ENCODE peak calls at places on chromosomes 3 and 15, in five cellular contexts. S is brain microvascular endothelial cell, B is foreskin fibroblast, P is BE2C, F is left lung. T is an unnamed sample.

GRCh38 chr15:93987068-93987467 is 244.3 kb upstream of the MCTP2 start:
- DNase-seq in F (no peak), S (no peak), P (no peak), B (no peak), T (no peak)

GRCh38 chr15:100170280-100170654 is 171.5 kb downstream of the ADAMTS17 start:
- DNase-seq in S (no peak), F (no peak), B (no peak), P (no peak), T (no peak)

GRCh38 chr3:195263193-195263924 is 7.6 kb downstream of the XXYLT1 start:
- DNase-seq in B (peak), F (peak), S (no peak), P (no peak), T (no peak)

GRCh38 chr3:186536883-186537553 is 7.2 kb downstream of the CRYGS start:
- DNase-seq in P (peak), B (peak), F (no peak), S (peak), T (no peak)

GRCh38 chr3:74124716-74125115 is 489.7 kb downstream of the CNTN3 start:
- DNase-seq in F (no peak), S (no peak), P (no peak), B (no peak), T (no peak)

GRCh38 chr15:60244813-60245212 is 153.0 kb downstream of the ANXA2 start:
- DNase-seq in P (no peak), F (no peak), B (no peak), S (no peak), T (no peak)

GRCh38 chr15:47384776-47385175 is 332.5 kb upstream of the SEMA6D start:
- DNase-seq in F (no peak), S (no peak), P (no peak), B (no peak), T (no peak)

GRCh38 chr15:79549196-79549595 is 117.1 kb downstream of the MINAR1 start:
- DNase-seq in B (no peak), F (no peak), P (no peak), S (no peak), T (no peak)

GRCh38 chr3:72274511-72275295 is 489.8 kb upstream of the PROK2 start:
- DNase-seq in F (no peak), S (peak), B (peak), P (peak), T (no peak)

GRCh38 chr3:131547585-131547984 is 44.8 kb upstream of the MRPL3 start:
- DNase-seq in F (no peak), P (no peak), S (no peak), B (no peak), T (no peak)

GRCh38 chr3:131550562-131551188 is 47.9 kb upstream of the MRPL3 start:
- DNase-seq in S (no peak), B (no peak), P (peak), F (no peak), T (no peak)

GRCh38 chr3:131551761-131552160 is 49.0 kb upstream of the MRPL3 start:
- DNase-seq in P (peak), B (no peak), F (no peak), S (no peak), T (no peak)

GRCh38 chr3:131553495-131554247 is 50.9 kb upstream of the MRPL3 start:
- DNase-seq in S (no peak), F (no peak), B (no peak), P (no peak), T (no peak)

GRCh38 chr3:131549340-131549739 is 46.6 kb upstream of the MRPL3 start:
- DNase-seq in F (no peak), B (no peak), P (no peak), S (no peak), T (no peak)
- TF ChIP-seq CTCF in F (no peak), B (peak), P (peak), S (peak), T (no peak)

DNA sequence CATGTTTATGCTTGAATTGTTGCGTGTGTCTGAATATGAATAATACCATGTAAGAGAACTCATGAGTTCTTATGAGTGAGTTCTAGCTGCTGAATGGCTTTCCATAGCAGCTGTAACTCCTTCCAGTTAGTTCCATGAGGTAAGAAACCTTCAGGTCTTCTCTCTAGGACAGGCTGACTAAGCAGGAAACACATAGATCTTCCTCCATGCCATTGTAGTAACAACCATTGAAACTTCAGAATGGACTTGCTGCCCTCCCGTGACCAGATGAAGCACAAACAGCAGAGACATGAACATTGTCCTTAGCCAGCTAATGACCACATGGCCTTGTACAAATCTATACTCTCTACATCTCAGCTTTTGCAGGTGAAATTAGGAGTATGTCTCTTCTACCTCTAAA is 200.0 kb downstream of the ZNF385D start:
- DNase-seq in S (no peak), F (no peak), B (peak), P (no peak), T (no peak)
- TF ChIP-seq CTCF in S (peak), F (no peak), B (peak), P (no peak), T (no peak)

GRCh38 chr3:147356909-147357733 is 49.2 kb downstream of the ZIC4 start:
- DNase-seq in B (peak), P (no peak), F (no peak), S (no peak), T (no peak)
- TF ChIP-seq CTCF in B (no peak), P (peak), F (no peak), S (peak), T (no peak)

GRCh38 chr3:58335432-58335947 is 2.8 kb downstream of the PXK start:
- DNase-seq in S (peak), B (no peak), F (no peak), P (no peak), T (no peak)

GRCh38 chr3:58332575-58333179 is at the start of gene PXK:
- DNase-seq in F (peak), P (peak), B (peak), S (peak), T (peak)

GRCh38 chr3:58331593-58332152 is 1.0 kb upstream of the PXK start:
- DNase-seq in F (no peak), S (no peak), B (no peak), P (no peak), T (no peak)

GRCh38 chr3:58334013-58334321 is 1.3 kb downstream of the PXK start:
- DNase-seq in P (no peak), F (no peak), B (peak), S (no peak), T (no peak)

DNA sequence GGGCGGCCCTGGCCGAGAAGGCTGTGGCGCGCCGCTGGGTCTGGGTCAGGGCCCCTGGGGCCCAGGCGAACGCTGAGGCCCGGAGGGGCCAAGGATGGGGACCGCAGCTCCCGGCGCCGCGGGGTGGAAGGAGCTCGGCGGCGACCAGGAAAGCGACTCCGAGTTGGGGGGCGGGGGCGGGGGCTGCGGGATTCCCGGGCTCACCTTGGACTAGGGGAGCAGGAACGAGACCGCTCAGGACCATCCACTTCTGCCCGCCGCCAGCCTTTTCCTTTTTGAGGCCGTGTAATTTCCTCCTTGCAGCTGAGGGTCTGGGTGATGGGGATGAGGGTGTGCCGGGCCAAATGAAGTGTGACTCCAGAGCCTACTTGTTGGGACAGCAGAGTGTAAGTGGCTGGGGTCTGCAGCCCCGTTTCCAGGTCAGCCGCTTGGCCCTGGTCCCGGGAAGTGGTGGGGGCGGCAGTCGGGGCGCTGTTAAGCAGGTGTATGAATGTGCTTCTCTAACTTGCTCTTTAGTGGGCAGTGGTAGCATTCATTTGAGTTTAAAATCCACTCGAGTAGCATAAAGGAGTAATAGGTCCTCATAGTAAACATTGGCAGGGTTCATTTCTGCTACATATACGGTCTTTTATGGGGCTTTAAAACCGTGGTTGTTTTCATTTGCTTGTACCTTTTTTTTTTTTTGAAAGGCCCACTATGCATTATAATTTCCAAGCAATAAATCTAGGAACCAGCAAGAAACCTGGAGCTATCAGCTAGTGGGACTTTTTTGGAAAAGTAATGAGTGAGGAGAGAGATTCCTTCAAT is 717 bp downstream of the PXK start:
- DNase-seq in F (peak), S (no peak), P (peak), B (peak), T (peak)
- TF ChIP-seq CTCF in F (no peak), S (peak), P (no peak), B (no peak), T (no peak)

GRCh38 chr3:194045919-194046318 is 90.0 kb upstream of the HES1 start:
- DNase-seq in B (no peak), P (no peak), F (no peak), S (no peak), T (no peak)
- TF ChIP-seq CTCF in B (no peak), P (no peak), F (no peak), S (no peak), T (no peak)

DNA sequence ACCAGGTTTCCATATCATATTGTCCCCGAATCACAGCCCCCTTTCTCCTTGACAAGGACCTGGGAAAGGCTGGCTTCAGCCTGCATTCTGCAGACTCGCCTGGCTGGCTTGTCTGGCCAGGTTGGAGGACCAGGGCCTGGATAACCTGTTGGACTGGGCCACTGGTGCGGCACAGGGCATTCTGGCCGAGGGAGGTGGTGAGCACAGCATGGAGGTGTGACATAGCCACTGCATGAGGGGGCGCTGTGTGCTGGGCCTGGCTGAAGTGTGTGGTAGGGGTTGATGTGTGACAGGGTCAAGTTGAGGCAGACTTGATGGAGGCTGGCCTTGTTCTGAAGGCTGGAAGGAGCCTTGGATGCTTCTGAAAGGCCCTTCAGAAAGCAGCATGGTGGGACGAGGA is 2.9 kb downstream of the ESYT3 start:
- DNase-seq in F (peak), P (no peak), S (no peak), B (no peak), T (no peak)
- TF ChIP-seq CTCF in F (no peak), P (no peak), S (no peak), B (no peak), T (no peak)

GRCh38 chr3:129058441-129059194 is 2.0 kb upstream of the GP9 start:
- DNase-seq in P (no peak), F (no peak), B (no peak), S (no peak), T (no peak)
- TF ChIP-seq CTCF in P (no peak), F (no peak), B (no peak), S (no peak), T (no peak)